ENCODE peak calls at places on chromosomes 7 and 10, in five cellular contexts. B, J, L, A and H are unnamed samples.

GRCh38 chr7:6172331-6173295 is 99.8 kb downstream of the CYTH3 start:
- DNase-seq in B (no peak), J (no peak), L (no peak), A (no peak), H (no peak)

GRCh38 chr10:32244421-32245207 is 102.3 kb downstream of the EPC1 start:
- DNase-seq in B (no peak), J (no peak), L (no peak), A (no peak), H (no peak)

GRCh38 chr7:157007470-157008066 is 2.9 kb downstream of the MNX1 start:
- DNase-seq in B (peak; percentile 66), J (no peak), L (no peak), A (no peak), H (peak; percentile 53)

GRCh38 chr7:39674391-39674790 is 51.0 kb downstream of the RALA start:
- DNase-seq in B (no peak), J (no peak), L (no peak), A (no peak), H (no peak)

GRCh38 chr7:23055582-23056178 is 41.8 kb upstream of the HYCC1 start:
- DNase-seq in B (peak; percentile 47), J (peak; percentile 38), L (no peak), A (peak; percentile 52), H (no peak)

GRCh38 chr10:133559216-133559615 is 6.2 kb downstream of the SYCE1 start:
- DNase-seq in B (no peak), J (no peak), L (no peak), A (no peak), H (no peak)

GRCh38 chr10:80739963-80740715 is 202.4 kb downstream of the SH2D4B start:
- DNase-seq in B (no peak), J (no peak), L (no peak), A (no peak), H (no peak)

GRCh38 chr10:30000802-30001571 is 58.4 kb downstream of the JCAD start:
- DNase-seq in B (peak; percentile 26), J (no peak), L (no peak), A (peak; percentile 51), H (no peak)

GRCh38 chr7:4699897-4700296 is 17.8 kb downstream of the FOXK1 start:
- DNase-seq in B (no peak), J (no peak), L (no peak), A (no peak), H (no peak)

GRCh38 chr7:151859948-151860685 is 16.8 kb downstream of the PRKAG2 start:
- DNase-seq in B (no peak), J (no peak), L (no peak), A (no peak), H (no peak)

GRCh38 chr7:13979671-13980438 is 9.6 kb downstream of the ETV1 start:
- DNase-seq in B (no peak), J (no peak), L (no peak), A (no peak), H (no peak)

GRCh38 chr7:92133133-92133736 is 1.0 kb downstream of the CYP51A1 start:
- DNase-seq in B (no peak), J (no peak), L (no peak), A (no peak), H (no peak)

GRCh38 chr10:75097666-75098285 is 13.7 kb upstream of the SAMD8 start:
- DNase-seq in B (no peak), J (no peak), L (no peak), A (peak; percentile 20), H (peak; percentile 48)

GRCh38 chr7:134293029-134293740 is 23.5 kb downstream of the SLC35B4 start:
- DNase-seq in B (peak; percentile 35), J (no peak), L (no peak), A (peak; percentile 95), H (no peak)

GRCh38 chr10:98488669-98489430 is 42.1 kb upstream of the HPS1 start:
- DNase-seq in B (no peak), J (no peak), L (no peak), A (peak; percentile 81), H (peak; percentile 84)

GRCh38 chr10:6607187-6607586 is 27.1 kb upstream of the PRKCQ start:
- DNase-seq in B (no peak), J (no peak), L (no peak), A (no peak), H (no peak)

GRCh38 chr7:20116869-20117268 is 100.3 kb downstream of the MACC1 start:
- DNase-seq in B (no peak), J (no peak), L (no peak), A (no peak), H (no peak)

GRCh38 chr10:48439581-48440041 is 133.1 kb downstream of the MAPK8 start:
- DNase-seq in B (peak; percentile 52), J (no peak), L (peak; percentile 64), A (peak; percentile 65), H (no peak)

GRCh38 chr7:100071018-100071723 is 10.4 kb downstream of the ZNF3 start:
- DNase-seq in B (no peak), J (no peak), L (no peak), A (no peak), H (no peak)

GRCh38 chr10:121281576-121281975 is 316.7 kb downstream of the FGFR2 start:
- DNase-seq in B (no peak), J (no peak), L (no peak), A (no peak), H (no peak)

GRCh38 chr10:71548494-71548846 is 151.8 kb downstream of the CDH23 start:
- DNase-seq in B (no peak), J (peak; percentile 39), L (no peak), A (no peak), H (no peak)

GRCh38 chr7:90155206-90155605 is 937 bp downstream of the STEAP1 start:
- DNase-seq in B (no peak), J (no peak), L (no peak), A (no peak), H (no peak)

GRCh38 chr10:102735065-102735562 is 8.6 kb upstream of the WBP1L start:
- DNase-seq in B (no peak), J (no peak), L (no peak), A (no peak), H (no peak)

GRCh38 chr7:27182285-27182827 is 2.7 kb downstream of the HOXA11 start:
- DNase-seq in B (peak; percentile 14), J (no peak), L (peak; percentile 29), A (no peak), H (peak; percentile 56)

GRCh38 chr7:876972-877311 is 588 bp downstream of the GET4 start:
- DNase-seq in B (no peak), J (peak; percentile 46), L (no peak), A (no peak), H (peak; percentile 83)

GRCh38 chr10:61140765-61141392 is 196.9 kb upstream of the RHOBTB1 start:
- DNase-seq in B (no peak), J (peak; percentile 19), L (no peak), A (peak; percentile 68), H (no peak)

GRCh38 chr10:46524471-46525176 is 31.8 kb downstream of the GPRIN2 start:
- DNase-seq in B (peak; percentile 11), J (peak; percentile 100), L (peak; percentile 69), A (no peak), H (peak; percentile 81)

GRCh38 chr7:17532861-17533404 is 234.5 kb downstream of the AHR start:
- DNase-seq in B (no peak), J (peak; percentile 18), L (no peak), A (no peak), H (no peak)

GRCh38 chr10:99859585-99859984 is 77.1 kb downstream of the ABCC2 start:
- DNase-seq in B (no peak), J (no peak), L (no peak), A (peak; percentile 52), H (no peak)

GRCh38 chr10:124322191-124322980 is 96.3 kb downstream of the OAT start:
- DNase-seq in B (no peak), J (no peak), L (peak; percentile 25), A (no peak), H (no peak)

GRCh38 chr10:24952146-24952700 is at the start of gene PRTFDC1:
- DNase-seq in B (peak; percentile 64), J (peak; percentile 60), L (peak; percentile 78), A (no peak), H (peak; percentile 69)

GRCh38 chr10:3067045-3067858 is at the start of gene PFKP:
- DNase-seq in B (peak; percentile 58), J (no peak), L (peak; percentile 58), A (no peak), H (peak; percentile 72)

GRCh38 chr10:118116555-118117311 is 70.0 kb upstream of the RAB11FIP2 start:
- DNase-seq in B (no peak), J (no peak), L (peak; percentile 68), A (no peak), H (no peak)

GRCh38 chr10:29807407-29807806 is 172.6 kb upstream of the SVIL start:
- DNase-seq in B (no peak), J (peak; percentile 47), L (no peak), A (no peak), H (no peak)

GRCh38 chr10:74071151-74071550 is 73.2 kb downstream of the VCL start:
- DNase-seq in B (no peak), J (no peak), L (no peak), A (no peak), H (no peak)

GRCh38 chr7:79403879-79404278 is 49.6 kb downstream of the MAGI2 start:
- DNase-seq in B (no peak), J (no peak), L (no peak), A (no peak), H (no peak)
- H3K27ac ChIP-seq in B (no peak overlapping the region), J (no peak overlapping the region), L (no peak overlapping the region), A (no peak overlapping the region), H (no peak overlapping the region)

GRCh38 chr7:104982308-104982755 is 31.7 kb upstream of the KMT2E start:
- DNase-seq in B (no peak), J (no peak), L (no peak), A (no peak), H (no peak)
- TF ChIP-seq EP300 in B (no peak), J (no peak), L (no peak), A (no peak), H (no peak)

DNA sequence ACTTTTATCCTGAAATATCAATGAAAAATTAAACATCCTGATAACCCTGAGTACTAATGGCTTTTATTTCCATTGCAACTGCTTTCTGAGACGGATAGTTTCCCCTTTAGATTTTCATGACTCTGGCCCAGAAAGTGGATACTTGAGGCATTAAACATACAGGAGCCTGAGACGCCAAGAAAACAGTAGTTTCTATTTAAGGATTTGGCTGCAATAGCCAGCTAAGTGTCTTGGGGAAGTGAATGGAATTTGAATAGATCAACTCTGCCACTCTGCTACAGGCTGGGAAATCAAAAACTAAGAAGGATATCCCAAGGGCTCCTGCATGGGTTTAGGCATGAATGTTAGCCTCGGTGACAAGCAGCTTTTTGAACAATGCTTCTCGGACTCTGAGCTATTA is 24.7 kb upstream of the GPAM start:
- DNase-seq in B (no peak), J (no peak), L (no peak), A (no peak), H (no peak)
- H3K4me1 ChIP-seq in B (no peaks in the 10 kb centered on the region), J (no peaks in the 10 kb centered on the region), L (no peaks in the 10 kb centered on the region), A (peaks cover 52% of the 10 kb centered on the region), H (peaks cover 4% of the 10 kb centered on the region)

DNA sequence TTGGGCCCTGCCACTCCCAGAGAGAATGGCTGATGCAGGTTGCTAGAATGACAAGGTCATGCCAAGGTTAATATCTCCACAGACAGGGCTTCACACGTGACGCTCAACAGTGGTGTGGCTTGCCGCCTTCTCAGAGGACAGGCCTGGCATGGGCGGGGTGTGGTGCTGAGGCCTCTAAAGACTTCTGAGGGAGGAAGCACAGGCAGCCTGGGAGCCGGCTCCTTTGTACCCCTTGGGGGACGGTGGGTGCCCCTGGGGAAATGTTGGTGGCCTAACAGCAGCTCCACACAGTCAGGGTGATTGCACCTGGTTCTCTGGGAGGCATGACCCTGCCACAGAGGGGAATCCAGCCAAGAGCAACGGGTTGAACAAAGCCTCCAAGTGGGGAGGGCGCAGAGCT is 115.1 kb downstream of the PKD1L1 start:
- DNase-seq in B (no peak), J (no peak), L (no peak), A (no peak), H (no peak)
- H3K27ac ChIP-seq in B (no peak overlapping the region), J (no peak overlapping the region), L (no peak overlapping the region), A (no peak overlapping the region), H (no peak overlapping the region)